ENCODE peak calls at places on chromosomes 7 and 10, in eight cellular contexts. A is gastrocnemius medialis; N is A549; O is cardiac muscle cell; H is left lung; W is HCT116; P is CD8-positive, alpha-beta T cell; J is foreskin keratinocyte. U is an unnamed sample.
A peak's percentile ranks its signal among the peaks of the same experiment; 100 is the strongest.

GRCh38 chr10:79070611-79071534 is 2.1 kb downstream of the ZMIZ1 start:
- DNase-seq in A (peak; percentile 99), H (peak; percentile 92), W (no peak), J (peak; percentile 78), O (peak; percentile 94), P (no peak), N (peak; percentile 85), U (peak; percentile 97)

GRCh38 chr7:104207348-104207730 is 474 bp downstream of the ORC5 start:
- DNase-seq in A (no peak), W (no peak), N (peak; percentile 14), J (no peak), O (peak; percentile 12), P (peak; percentile 44), H (no peak), U (no peak)

GRCh38 chr7:18320971-18321567 is 174.5 kb upstream of the HDAC9 start:
- DNase-seq in N (peak; percentile 55), H (no peak), W (peak; percentile 43), O (peak; percentile 54), A (no peak), J (peak; percentile 32), P (no peak), U (no peak)

GRCh38 chr10:44386546-44387052 is 1.7 kb upstream of the CXCL12 start:
- DNase-seq in W (no peak), J (peak; percentile 4), O (peak; percentile 88), H (peak; percentile 89), P (no peak), A (peak; percentile 55), N (peak; percentile 48), U (peak; percentile 74)

GRCh38 chr10:59724098-59724938 is 14.7 kb upstream of the SLC16A9 start:
- DNase-seq in H (no peak), N (no peak), A (peak; percentile 85), O (no peak), J (no peak), P (no peak), W (no peak), U (peak; percentile 83)

GRCh38 chr10:68869623-68870022 is 31.5 kb upstream of the DDX50 start:
- DNase-seq in H (no peak), P (no peak), O (no peak), J (no peak), W (no peak), N (no peak), A (no peak), U (no peak)

GRCh38 chr10:103947799-103948198 is 19.1 kb upstream of the SLK start:
- DNase-seq in O (no peak), N (no peak), A (no peak), J (no peak), H (no peak), W (no peak), P (no peak), U (no peak)

GRCh38 chr10:129704225-129704624 is 237.2 kb downstream of the MGMT start:
- DNase-seq in W (no peak), H (no peak), P (no peak), N (no peak), O (no peak), J (no peak), A (no peak), U (no peak)

GRCh38 chr7:94525917-94526316 is 16.3 kb downstream of the CASD1 start:
- DNase-seq in P (no peak), A (no peak), H (no peak), N (no peak), O (no peak), W (no peak), J (no peak), U (no peak)

GRCh38 chr7:50229964-50230363 is 74.6 kb upstream of the IKZF1 start:
- DNase-seq in N (peak; percentile 30), J (no peak), H (no peak), W (peak; percentile 19), P (no peak), O (no peak), A (no peak), U (no peak)

GRCh38 chr10:69874464-69874863 is 72.8 kb downstream of the COL13A1 start:
- DNase-seq in H (no peak), O (no peak), N (peak; percentile 38), W (no peak), P (no peak), J (peak; percentile 55), A (no peak), U (peak; percentile 12)

GRCh38 chr10:124576526-124577420 is 115.2 kb downstream of the LHPP start:
- DNase-seq in J (no peak), O (no peak), N (no peak), H (peak; percentile 61), P (no peak), W (no peak), A (no peak), U (no peak)

GRCh38 chr7:37666026-37666780 is 17.4 kb upstream of the GPR141 start:
- DNase-seq in P (no peak), W (no peak), O (no peak), A (no peak), N (peak; percentile 90), H (no peak), J (peak; percentile 33), U (no peak)

GRCh38 chr7:74289660-74290589 is 718 bp downstream of the CLIP2 start:
- DNase-seq in J (no peak), W (no peak), O (no peak), P (peak; percentile 63), H (peak; percentile 83), N (peak; percentile 42), A (no peak), U (peak; percentile 61)

GRCh38 chr10:83184641-83185040 is 954.7 kb upstream of the GHITM start:
- DNase-seq in P (no peak), O (no peak), W (no peak), A (no peak), J (no peak), H (no peak), N (no peak), U (no peak)

GRCh38 chr7:83414947-83415346 is 234.0 kb downstream of the SEMA3E start:
- DNase-seq in N (no peak), P (no peak), H (no peak), A (no peak), O (no peak), W (no peak), J (no peak), U (no peak)

GRCh38 chr7:135685306-135686084 is 23.2 kb downstream of the STMP1 start:
- DNase-seq in W (no peak), A (no peak), N (no peak), J (peak; percentile 27), H (no peak), P (no peak), O (no peak), U (no peak)

GRCh38 chr10:113907166-113907565 is 52.7 kb downstream of the NHLRC2 start:
- DNase-seq in A (no peak), J (no peak), N (peak; percentile 13), W (no peak), H (no peak), O (no peak), P (no peak), U (no peak)

GRCh38 chr7:129433823-129434171 is 435 bp upstream of the STRIP2 start:
- DNase-seq in A (no peak), P (no peak), N (peak; percentile 52), O (no peak), W (peak; percentile 46), H (peak; percentile 79), J (no peak), U (no peak)

GRCh38 chr10:132266594-132267161 is 41.1 kb downstream of the STK32C start:
- DNase-seq in H (peak; percentile 67), N (no peak), W (no peak), P (no peak), O (no peak), J (no peak), A (no peak), U (no peak)

DNA sequence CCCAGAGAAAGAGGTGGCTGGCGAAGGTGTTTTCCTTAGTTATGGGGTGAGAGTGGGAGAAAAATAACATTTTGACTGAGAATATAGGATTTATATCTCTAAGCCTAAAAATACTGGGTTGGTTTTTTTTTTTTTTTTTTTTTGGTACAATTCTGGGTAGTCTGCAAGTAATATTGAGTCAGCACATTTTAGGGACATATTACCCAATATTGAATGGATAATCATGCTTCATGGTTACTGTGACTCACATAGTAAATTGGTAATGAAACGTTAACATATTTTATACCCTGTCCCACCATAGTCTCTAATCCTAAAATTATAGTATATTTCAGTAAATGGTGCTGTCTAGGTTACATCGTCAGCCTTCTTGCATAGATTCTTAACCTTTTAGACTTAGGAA is 91.4 kb downstream of the TPST1 start:
- DNase-seq in J (no peak), N (no peak), P (no peak), H (no peak), O (no peak), A (no peak), W (no peak), U (no peak)
- H3K27ac ChIP-seq in J (peak overlapping the region; percentile 47), N (no peak overlapping the region), P (no peak overlapping the region), H (peak overlapping the region; percentile 37), O (no peak overlapping the region), A (no peak overlapping the region), W (no peak overlapping the region), U (no peak overlapping the region)

DNA sequence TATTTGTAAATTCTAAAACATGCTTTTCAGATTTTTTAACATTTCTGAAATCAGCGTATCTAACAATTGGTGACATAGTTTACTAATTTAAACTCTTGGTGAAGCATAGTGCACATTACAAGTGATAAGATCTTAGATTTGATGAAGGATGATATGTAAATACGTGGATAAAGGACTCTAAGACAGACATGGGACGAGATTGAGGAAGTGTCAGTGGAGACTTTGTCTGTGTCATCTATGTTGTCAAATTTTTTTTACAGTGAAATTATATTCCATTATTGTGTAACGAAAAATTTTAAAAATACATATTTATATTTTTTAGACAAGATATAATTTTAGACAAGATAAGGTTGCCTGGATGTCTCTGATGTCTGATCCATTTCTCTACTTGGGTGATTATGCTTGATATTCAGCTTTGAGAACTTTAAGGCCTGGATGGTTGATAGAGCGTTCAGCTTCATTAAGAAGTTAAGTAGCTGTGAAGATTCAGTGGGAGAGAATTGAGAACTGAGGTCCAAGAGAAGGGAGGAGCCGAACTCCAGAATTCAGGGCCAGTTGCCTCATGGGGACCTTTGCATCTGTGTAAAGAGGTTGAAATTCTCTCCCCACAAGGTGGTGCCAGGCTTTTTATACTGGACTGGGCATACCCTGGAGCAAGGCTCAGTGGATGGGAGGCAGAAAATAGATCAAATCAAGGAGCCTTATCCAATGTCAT is 62.7 kb downstream of the KAT6B start:
- DNase-seq in W (peak; percentile 3), O (no peak), P (no peak), A (peak; percentile 25), N (no peak), H (no peak), J (no peak), U (no peak)
- TF ChIP-seq CTCF in W (peak; percentile 37), O (peak; percentile 5), P (no peak), A (peak; percentile 20), N (peak; percentile 28), H (no peak), J (peak; percentile 41), U (peak; percentile 10)

GRCh38 chr7:101124376-101125056 is 2.4 kb upstream of the SERPINE1 start:
- DNase-seq in A (no peak), H (no peak), O (no peak), W (no peak), J (peak; percentile 67), P (no peak), N (peak; percentile 86), U (no peak)
- H3K4me1 ChIP-seq in A (peaks cover 21% of the 10 kb centered on the region), H (peaks cover 17% of the 10 kb centered on the region), O (peaks cover 33% of the 10 kb centered on the region), W (peaks cover 59% of the 10 kb centered on the region), J (peaks cover 32% of the 10 kb centered on the region), P (peaks cover 18% of the 10 kb centered on the region), N (peaks cover 77% of the 10 kb centered on the region), U (peaks cover 12% of the 10 kb centered on the region)

DNA sequence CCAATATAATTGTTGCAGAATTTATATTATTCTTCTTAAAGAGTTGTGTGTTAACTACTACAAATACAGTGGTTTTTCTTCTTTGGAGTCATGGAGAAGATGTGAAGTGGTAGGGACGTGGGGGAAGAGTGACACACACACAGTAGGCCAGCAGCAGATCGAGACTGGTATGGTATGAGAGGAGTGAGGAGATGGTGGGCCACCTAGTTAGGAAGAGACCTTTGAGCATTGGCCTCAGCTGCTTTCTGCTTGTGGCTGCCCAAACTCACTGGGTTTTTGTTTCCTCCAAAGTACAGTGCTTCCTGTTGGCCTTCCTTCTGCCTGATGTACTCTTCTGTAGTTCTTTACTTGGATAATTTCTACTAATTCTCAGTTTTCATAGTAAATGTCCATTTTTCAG is 14.6 kb downstream of the VCL start:
- DNase-seq in O (no peak), J (no peak), N (no peak), H (no peak), W (no peak), P (no peak), A (no peak), U (no peak)
- H3K27ac ChIP-seq in O (no peak overlapping the region), J (no peak overlapping the region), N (peak overlapping the region; percentile 80), H (no peak overlapping the region), W (no peak overlapping the region), P (no peak overlapping the region), A (peak overlapping the region; percentile 68), U (peak overlapping the region; percentile 56)